ENCODE peak calls at places on chromosomes 7 and 10, in eight cellular contexts. U is sigmoid colon, F is fibroblast of lung, V is HFF-Myc, N is neural crest cell, S is lower leg skin, P is glutamatergic neuron, I is A549. H is an unnamed sample.

GRCh38 chr7:33716581-33717477 is 188.5 kb upstream of the BMPER start:
- DNase-seq in U (no peak), F (peak; percentile 64), V (peak; percentile 36), N (no peak), S (no peak), P (no peak), I (peak; percentile 68), H (no peak)

GRCh38 chr10:103554488-103555320 is 61.2 kb downstream of the NEURL1 start:
- DNase-seq in U (peak; percentile 83), F (peak; percentile 64), V (no peak), N (peak; percentile 43), S (no peak), P (peak; percentile 74), I (peak; percentile 37), H (peak; percentile 59)

GRCh38 chr10:122239578-122240257 is 31.4 kb upstream of the BTBD16 start:
- DNase-seq in U (no peak), F (peak; percentile 27), V (no peak), N (no peak), S (no peak), P (no peak), I (no peak), H (no peak)

GRCh38 chr7:28498636-28499035 is 86.3 kb downstream of the CREB5 start:
- DNase-seq in U (no peak), F (no peak), V (no peak), N (no peak), S (no peak), P (no peak), I (no peak), H (no peak)

GRCh38 chr10:123021517-123021916 is 12.7 kb downstream of the ACADSB start:
- DNase-seq in U (no peak), F (no peak), V (no peak), N (no peak), S (no peak), P (no peak), I (no peak), H (no peak)

GRCh38 chr7:32890553-32891045 is 961 bp downstream of the KBTBD2 start:
- DNase-seq in U (no peak), F (peak; percentile 62), V (no peak), N (no peak), S (peak; percentile 57), P (no peak), I (peak; percentile 60), H (peak; percentile 67)

GRCh38 chr7:30800785-30801252 is 29.6 kb downstream of the MINDY4 start:
- DNase-seq in U (peak; percentile 90), F (peak; percentile 65), V (no peak), N (peak; percentile 30), S (peak; percentile 76), P (peak; percentile 38), I (peak; percentile 58), H (peak; percentile 76)

GRCh38 chr10:101655581-101655980 is 39.4 kb downstream of the FBXW4 start:
- DNase-seq in U (peak; percentile 84), F (peak; percentile 24), V (peak; percentile 2), N (no peak), S (peak; percentile 42), P (no peak), I (no peak), H (no peak)

GRCh38 chr7:92955081-92955480 is 118.7 kb upstream of the CDK6 start:
- DNase-seq in U (no peak), F (no peak), V (no peak), N (no peak), S (no peak), P (no peak), I (no peak), H (no peak)

GRCh38 chr7:128053023-128053422 is 21.8 kb upstream of the LRRC4 start:
- DNase-seq in U (no peak), F (peak; percentile 15), V (no peak), N (no peak), S (no peak), P (no peak), I (no peak), H (no peak)

GRCh38 chr7:102075126-102075525 is 211.5 kb upstream of the SH2B2 start:
- DNase-seq in U (no peak), F (no peak), V (no peak), N (no peak), S (no peak), P (no peak), I (no peak), H (no peak)

GRCh38 chr7:115802415-115802814 is 228.1 kb downstream of the TFEC start:
- DNase-seq in U (no peak), F (no peak), V (no peak), N (no peak), S (no peak), P (no peak), I (no peak), H (no peak)

GRCh38 chr10:13458107-13458761 is 70.6 kb downstream of the BEND7 start:
- DNase-seq in U (no peak), F (peak; percentile 68), V (no peak), N (no peak), S (no peak), P (no peak), I (no peak), H (no peak)

GRCh38 chr7:17109017-17109416 is 189.4 kb upstream of the AHR start:
- DNase-seq in U (no peak), F (peak; percentile 85), V (no peak), N (no peak), S (no peak), P (no peak), I (no peak), H (no peak)

GRCh38 chr10:12150163-12150562 is 20.7 kb downstream of the SEC61A2 start:
- DNase-seq in U (no peak), F (no peak), V (no peak), N (no peak), S (no peak), P (no peak), I (no peak), H (no peak)

GRCh38 chr10:15745748-15746147 is 26.0 kb upstream of the ITGA8 start:
- DNase-seq in U (no peak), F (peak; percentile 45), V (peak; percentile 20), N (no peak), S (no peak), P (no peak), I (no peak), H (no peak)

GRCh38 chr10:78209987-78210386 is 176.3 kb downstream of the RPS24 start:
- DNase-seq in U (no peak), F (no peak), V (no peak), N (no peak), S (no peak), P (no peak), I (no peak), H (no peak)

GRCh38 chr7:137992042-137992737 is 9.7 kb downstream of the CREB3L2 start:
- DNase-seq in U (peak; percentile 75), F (peak; percentile 96), V (no peak), N (no peak), S (no peak), P (no peak), I (peak; percentile 16), H (no peak)

GRCh38 chr10:24435374-24435773 is 226.4 kb downstream of the KIAA1217 start:
- DNase-seq in U (no peak), F (peak; percentile 85), V (no peak), N (no peak), S (no peak), P (no peak), I (no peak), H (no peak)

GRCh38 chr7:12524794-12525386 is 45.6 kb upstream of the SCIN start:
- DNase-seq in U (no peak), F (peak; percentile 45), V (peak; percentile 31), N (no peak), S (no peak), P (no peak), I (peak; percentile 60), H (peak; percentile 13)

GRCh38 chr7:220151-220841 is 27.9 kb downstream of the FAM20C start:
- DNase-seq in U (no peak), F (no peak), V (no peak), N (peak; percentile 18), S (no peak), P (peak; percentile 61), I (peak; percentile 44), H (no peak)
- TF ChIP-seq CTCF in U (no peak), F (no peak), V (peak; percentile 37), N (no peak), S (no peak), P (no peak), I (no peak), H (no peak)

GRCh38 chr10:92590623-92591549 is 2.0 kb upstream of the KIF11 start:
- DNase-seq in U (no peak), F (peak; percentile 62), V (no peak), N (peak; percentile 26), S (peak; percentile 41), P (peak; percentile 62), I (peak; percentile 77), H (peak; percentile 64)
- TF ChIP-seq CTCF in U (no peak), F (peak; percentile 46), V (no peak), N (peak; percentile 36), S (no peak), P (peak; percentile 9), I (peak; percentile 63), H (peak; percentile 31)

GRCh38 chr10:130135676-130136213 is 446 bp upstream of the GLRX3 start:
- DNase-seq in U (no peak), F (no peak), V (no peak), N (peak; percentile 15), S (no peak), P (no peak), I (no peak), H (no peak)
- TF ChIP-seq CTCF in U (no peak), F (no peak), V (no peak), N (no peak), S (no peak), P (no peak), I (no peak), H (no peak)

GRCh38 chr10:65565246-65565645 is 1360.6 kb upstream of the LRRTM3 start:
- DNase-seq in U (no peak), F (no peak), V (no peak), N (no peak), S (no peak), P (no peak), I (no peak), H (no peak)

GRCh38 chr10:65571011-65571570 is 1354.7 kb upstream of the LRRTM3 start:
- DNase-seq in U (no peak), F (peak; percentile 3), V (no peak), N (no peak), S (no peak), P (no peak), I (peak; percentile 31), H (no peak)

GRCh38 chr10:65566906-65567305 is 1358.9 kb upstream of the LRRTM3 start:
- DNase-seq in U (no peak), F (no peak), V (no peak), N (no peak), S (no peak), P (no peak), I (no peak), H (no peak)

DNA sequence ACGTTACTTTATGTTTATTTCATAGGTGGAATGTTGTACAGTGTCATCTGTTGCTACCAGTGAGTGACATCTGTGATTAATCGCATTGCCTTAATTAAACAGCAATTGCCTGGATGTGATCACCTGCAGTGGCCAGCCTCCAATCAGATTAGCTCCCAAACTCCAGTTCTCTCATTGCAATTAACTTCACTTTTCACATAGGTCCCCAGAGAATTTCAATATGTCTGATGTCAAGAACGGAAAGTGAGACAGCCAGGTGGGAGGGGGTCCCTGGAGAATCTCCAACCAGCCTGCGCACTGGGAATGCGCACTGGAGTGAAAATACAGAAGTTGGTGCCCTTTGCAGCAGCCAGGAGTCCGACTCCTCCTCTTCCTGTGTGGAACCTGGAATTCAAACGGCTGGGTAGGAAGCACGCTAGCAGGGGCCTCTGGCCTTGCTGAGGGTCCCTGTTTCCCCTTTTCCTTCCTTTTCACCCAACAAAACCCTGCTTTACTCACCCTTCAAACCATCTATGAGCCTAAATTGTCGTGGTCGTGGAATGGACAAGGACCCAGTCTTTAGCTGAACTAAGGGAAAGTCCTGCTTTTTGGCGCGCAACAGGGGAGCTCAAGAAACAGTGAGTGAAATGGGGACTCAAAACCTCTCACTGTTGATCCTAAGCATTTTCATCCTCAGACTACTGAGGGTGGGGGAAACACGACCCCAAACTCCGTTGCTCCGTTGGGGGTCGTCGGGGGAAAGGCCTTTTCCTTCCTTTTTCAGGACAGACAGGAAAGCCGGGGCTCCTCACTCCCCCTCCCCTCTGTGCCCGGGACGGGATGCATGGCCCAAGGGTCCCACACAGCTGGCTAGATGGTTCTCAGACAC is 1355.5 kb upstream of the LRRTM3 start:
- DNase-seq in U (no peak), F (peak; percentile 53), V (peak; percentile 44), N (peak; percentile 3), S (peak; percentile 18), P (peak; percentile 52), I (peak; percentile 72), H (no peak)
- TF ChIP-seq CTCF in U (no peak), F (peak; percentile 9), V (no peak), N (no peak), S (no peak), P (no peak), I (no peak), H (no peak)

H was measured in GM13976.